ENCODE peak calls at places on chromosomes 11 and 22, in seven cellular contexts. One of them, this sample, is unnamed. For H3K36me3, the result is how much of the 10 kb centered on the place peaks cover.

GRCh38 chr11:70575396-70576060 is 177.2 kb downstream of the CTTN start:
- DNase-seq in tibial nerve: no peak
- DNase-seq in prostate gland: no peak
- DNase-seq in breast epithelium: no peak
- DNase-seq in IMR-90: no peak
- DNase-seq in heart left ventricle: no peak
- DNase-seq in sigmoid colon: peak
- DNase-seq in this sample: no peak

GRCh38 chr22:20180245-20180630 is 29.4 kb upstream of the CCDC188 start:
- DNase-seq in breast epithelium: no peak
- DNase-seq in IMR-90: no peak
- DNase-seq in prostate gland: no peak
- DNase-seq in heart left ventricle: no peak
- DNase-seq in sigmoid colon: no peak
- DNase-seq in tibial nerve: no peak
- DNase-seq in this sample: no peak

GRCh38 chr11:109237636-109238035 is 184.4 kb upstream of the C11orf87 start:
- DNase-seq in breast epithelium: no peak
- DNase-seq in sigmoid colon: no peak
- DNase-seq in heart left ventricle: no peak
- DNase-seq in IMR-90: no peak
- DNase-seq in tibial nerve: no peak
- DNase-seq in prostate gland: no peak
- DNase-seq in this sample: no peak

GRCh38 chr11:7034019-7034418 is 13.7 kb downstream of the NLRP14 start:
- DNase-seq in prostate gland: no peak
- DNase-seq in heart left ventricle: no peak
- DNase-seq in breast epithelium: no peak
- DNase-seq in tibial nerve: no peak
- DNase-seq in IMR-90: no peak
- DNase-seq in sigmoid colon: no peak
- DNase-seq in this sample: no peak

GRCh38 chr11:35717043-35717442 is 54.5 kb downstream of the TRIM44 start:
- DNase-seq in heart left ventricle: no peak
- DNase-seq in tibial nerve: no peak
- DNase-seq in prostate gland: no peak
- DNase-seq in IMR-90: no peak
- DNase-seq in breast epithelium: no peak
- DNase-seq in sigmoid colon: no peak
- DNase-seq in this sample: no peak

GRCh38 chr11:75338516-75339218 is 12.8 kb downstream of the ARRB1 start:
- DNase-seq in sigmoid colon: peak
- DNase-seq in prostate gland: no peak
- DNase-seq in heart left ventricle: peak
- DNase-seq in tibial nerve: no peak
- DNase-seq in breast epithelium: no peak
- DNase-seq in IMR-90: peak
- DNase-seq in this sample: no peak

GRCh38 chr11:66970808-66971442 is 4.2 kb upstream of the C11orf86 start:
- DNase-seq in IMR-90: peak
- DNase-seq in heart left ventricle: no peak
- DNase-seq in sigmoid colon: peak
- DNase-seq in prostate gland: no peak
- DNase-seq in breast epithelium: no peak
- DNase-seq in tibial nerve: peak
- DNase-seq in this sample: no peak

GRCh38 chr11:48052183-48053040 is 72.1 kb downstream of the PTPRJ start:
- DNase-seq in breast epithelium: peak
- DNase-seq in heart left ventricle: peak
- DNase-seq in prostate gland: peak
- DNase-seq in IMR-90: peak
- DNase-seq in sigmoid colon: no peak
- DNase-seq in tibial nerve: no peak
- DNase-seq in this sample: peak

GRCh38 chr11:19868281-19868821 is 155.7 kb downstream of the NAV2 start:
- DNase-seq in prostate gland: peak
- DNase-seq in sigmoid colon: peak
- DNase-seq in heart left ventricle: peak
- DNase-seq in IMR-90: peak
- DNase-seq in breast epithelium: peak
- DNase-seq in tibial nerve: peak
- DNase-seq in this sample: no peak

GRCh38 chr11:17790453-17790852 is 55.9 kb downstream of the KCNC1 start:
- DNase-seq in IMR-90: peak
- DNase-seq in sigmoid colon: no peak
- DNase-seq in tibial nerve: no peak
- DNase-seq in prostate gland: no peak
- DNase-seq in breast epithelium: no peak
- DNase-seq in heart left ventricle: no peak
- DNase-seq in this sample: no peak

GRCh38 chr11:122363306-122363705 is 247.3 kb upstream of the BLID start:
- DNase-seq in prostate gland: no peak
- DNase-seq in IMR-90: no peak
- DNase-seq in tibial nerve: no peak
- DNase-seq in heart left ventricle: no peak
- DNase-seq in sigmoid colon: no peak
- DNase-seq in breast epithelium: no peak
- DNase-seq in this sample: no peak

GRCh38 chr11:118907051-118907748 is 18.5 kb downstream of the BCL9L start:
- DNase-seq in sigmoid colon: peak
- DNase-seq in prostate gland: peak
- DNase-seq in IMR-90: peak
- DNase-seq in breast epithelium: peak
- DNase-seq in heart left ventricle: peak
- DNase-seq in tibial nerve: peak
- DNase-seq in this sample: peak

GRCh38 chr11:126246636-126247035 is 22.1 kb downstream of the SRPRA start:
- DNase-seq in breast epithelium: no peak
- DNase-seq in sigmoid colon: no peak
- DNase-seq in heart left ventricle: no peak
- DNase-seq in tibial nerve: no peak
- DNase-seq in IMR-90: peak
- DNase-seq in prostate gland: no peak
- DNase-seq in this sample: no peak

GRCh38 chr11:108733479-108734116 is 68.7 kb downstream of the DDX10 start:
- DNase-seq in prostate gland: no peak
- DNase-seq in tibial nerve: no peak
- DNase-seq in heart left ventricle: no peak
- DNase-seq in IMR-90: peak
- DNase-seq in sigmoid colon: no peak
- DNase-seq in breast epithelium: no peak
- DNase-seq in this sample: no peak

GRCh38 chr11:72001834-72002591 is 3.3 kb downstream of the IL18BP start:
- DNase-seq in IMR-90: no peak
- DNase-seq in prostate gland: no peak
- DNase-seq in heart left ventricle: no peak
- DNase-seq in tibial nerve: no peak
- DNase-seq in breast epithelium: peak
- DNase-seq in sigmoid colon: no peak
- DNase-seq in this sample: no peak

GRCh38 chr11:72004515-72005346 is 6.0 kb downstream of the IL18BP start:
- DNase-seq in IMR-90: no peak
- DNase-seq in prostate gland: no peak
- DNase-seq in sigmoid colon: no peak
- DNase-seq in tibial nerve: no peak
- DNase-seq in heart left ventricle: no peak
- DNase-seq in breast epithelium: peak
- DNase-seq in this sample: no peak

GRCh38 chr11:72005347-72006260 is 6.9 kb downstream of the IL18BP start:
- DNase-seq in prostate gland: no peak
- DNase-seq in heart left ventricle: no peak
- DNase-seq in IMR-90: no peak
- DNase-seq in sigmoid colon: peak
- DNase-seq in tibial nerve: no peak
- DNase-seq in breast epithelium: peak
- DNase-seq in this sample: no peak

GRCh38 chr11:72002841-72003775 is 4.4 kb downstream of the IL18BP start:
- DNase-seq in IMR-90: no peak
- DNase-seq in sigmoid colon: no peak
- DNase-seq in prostate gland: no peak
- DNase-seq in tibial nerve: no peak
- DNase-seq in heart left ventricle: no peak
- DNase-seq in breast epithelium: peak
- DNase-seq in this sample: no peak

GRCh38 chr11:72003776-72004171 is 5.1 kb downstream of the IL18BP start:
- DNase-seq in heart left ventricle: no peak
- DNase-seq in sigmoid colon: peak
- DNase-seq in prostate gland: no peak
- DNase-seq in IMR-90: no peak
- DNase-seq in breast epithelium: peak
- DNase-seq in tibial nerve: no peak
- DNase-seq in this sample: no peak
- H3K36me3 ChIP-seq in heart left ventricle: half or more
- H3K36me3 ChIP-seq in sigmoid colon: half or more
- H3K36me3 ChIP-seq in prostate gland: under half
- H3K36me3 ChIP-seq in IMR-90: half or more
- H3K36me3 ChIP-seq in breast epithelium: under half
- H3K36me3 ChIP-seq in tibial nerve: under half
- H3K36me3 ChIP-seq in this sample: half or more

DNA sequence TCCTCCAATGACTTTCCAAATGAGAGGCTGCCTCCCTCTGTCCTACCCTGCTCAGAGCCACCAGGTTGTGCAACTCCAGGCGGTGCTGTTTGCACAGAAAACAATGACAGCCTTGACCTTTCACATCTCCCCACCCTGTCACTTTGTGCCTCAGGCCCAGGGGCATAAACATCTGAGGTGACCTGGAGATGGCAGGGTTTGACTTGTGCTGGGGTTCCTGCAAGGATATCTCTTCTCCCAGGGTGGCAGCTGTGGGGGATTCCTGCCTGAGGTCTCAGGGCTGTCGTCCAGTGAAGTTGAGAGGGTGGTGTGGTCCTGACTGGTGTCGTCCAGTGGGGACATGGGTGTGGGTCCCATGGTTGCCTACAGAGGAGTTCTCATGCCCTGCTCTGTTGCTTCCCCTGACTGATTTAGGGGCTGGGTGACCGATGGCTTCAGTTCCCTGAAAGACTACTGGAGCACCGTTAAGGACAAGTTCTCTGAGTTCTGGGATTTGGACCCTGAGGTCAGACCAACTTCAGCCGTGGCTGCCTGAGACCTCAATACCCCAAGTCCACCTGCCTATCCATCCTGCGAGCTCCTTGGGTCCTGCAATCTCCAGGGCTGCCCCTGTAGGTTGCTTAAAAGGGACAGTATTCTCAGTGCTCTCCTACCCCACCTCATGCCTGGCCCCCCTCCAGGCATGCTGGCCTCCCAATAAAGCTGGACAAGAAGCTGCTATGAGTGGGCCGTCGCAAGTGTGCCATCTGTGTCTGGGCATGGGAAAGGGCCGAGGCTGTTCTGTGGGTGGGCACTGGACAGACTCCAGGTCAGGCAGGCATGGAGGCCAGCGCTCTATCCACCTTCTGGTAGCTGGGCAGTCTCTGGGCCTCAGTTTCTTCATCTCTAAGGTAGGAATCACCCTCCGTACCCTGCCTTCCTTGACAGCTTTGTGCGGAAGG is 2.9 kb downstream of the APOC3 start:
- DNase-seq in IMR-90: no peak
- DNase-seq in heart left ventricle: no peak
- DNase-seq in sigmoid colon: no peak
- DNase-seq in prostate gland: no peak
- DNase-seq in breast epithelium: no peak
- DNase-seq in tibial nerve: no peak
- DNase-seq in this sample: peak
- TF ChIP-seq POLR2A in IMR-90: no peak
- TF ChIP-seq POLR2A in heart left ventricle: no peak
- TF ChIP-seq POLR2A in sigmoid colon: no peak
- TF ChIP-seq POLR2A in prostate gland: no peak
- TF ChIP-seq POLR2A in breast epithelium: no peak
- TF ChIP-seq POLR2A in tibial nerve: no peak
- TF ChIP-seq POLR2A in this sample: no peak

GRCh38 chr11:58625086-58625485 is 2.6 kb downstream of the CNTF start:
- DNase-seq in tibial nerve: no peak
- DNase-seq in prostate gland: no peak
- DNase-seq in breast epithelium: no peak
- DNase-seq in heart left ventricle: no peak
- DNase-seq in sigmoid colon: no peak
- DNase-seq in IMR-90: peak
- DNase-seq in this sample: no peak

GRCh38 chr11:58618215-58618614 is 4.2 kb upstream of the CNTF start:
- DNase-seq in sigmoid colon: no peak
- DNase-seq in breast epithelium: no peak
- DNase-seq in tibial nerve: no peak
- DNase-seq in prostate gland: no peak
- DNase-seq in heart left ventricle: no peak
- DNase-seq in IMR-90: no peak
- DNase-seq in this sample: no peak

GRCh38 chr11:58622344-58622743 is at the start of gene CNTF:
- DNase-seq in heart left ventricle: no peak
- DNase-seq in sigmoid colon: no peak
- DNase-seq in prostate gland: no peak
- DNase-seq in IMR-90: peak
- DNase-seq in breast epithelium: no peak
- DNase-seq in tibial nerve: no peak
- DNase-seq in this sample: no peak

GRCh38 chr11:58625826-58626460 is 3.5 kb downstream of the CNTF start:
- DNase-seq in heart left ventricle: no peak
- DNase-seq in sigmoid colon: no peak
- DNase-seq in tibial nerve: no peak
- DNase-seq in breast epithelium: no peak
- DNase-seq in prostate gland: no peak
- DNase-seq in IMR-90: peak
- DNase-seq in this sample: no peak

GRCh38 chr11:58621586-58622262 is 741 bp upstream of the CNTF start:
- DNase-seq in heart left ventricle: no peak
- DNase-seq in prostate gland: no peak
- DNase-seq in IMR-90: no peak
- DNase-seq in breast epithelium: no peak
- DNase-seq in sigmoid colon: no peak
- DNase-seq in tibial nerve: no peak
- DNase-seq in this sample: no peak
- H3K36me3 ChIP-seq in heart left ventricle: half or more
- H3K36me3 ChIP-seq in prostate gland: under half
- H3K36me3 ChIP-seq in IMR-90: under half
- H3K36me3 ChIP-seq in breast epithelium: under half
- H3K36me3 ChIP-seq in sigmoid colon: under half
- H3K36me3 ChIP-seq in tibial nerve: under half
- H3K36me3 ChIP-seq in this sample: under half

DNA sequence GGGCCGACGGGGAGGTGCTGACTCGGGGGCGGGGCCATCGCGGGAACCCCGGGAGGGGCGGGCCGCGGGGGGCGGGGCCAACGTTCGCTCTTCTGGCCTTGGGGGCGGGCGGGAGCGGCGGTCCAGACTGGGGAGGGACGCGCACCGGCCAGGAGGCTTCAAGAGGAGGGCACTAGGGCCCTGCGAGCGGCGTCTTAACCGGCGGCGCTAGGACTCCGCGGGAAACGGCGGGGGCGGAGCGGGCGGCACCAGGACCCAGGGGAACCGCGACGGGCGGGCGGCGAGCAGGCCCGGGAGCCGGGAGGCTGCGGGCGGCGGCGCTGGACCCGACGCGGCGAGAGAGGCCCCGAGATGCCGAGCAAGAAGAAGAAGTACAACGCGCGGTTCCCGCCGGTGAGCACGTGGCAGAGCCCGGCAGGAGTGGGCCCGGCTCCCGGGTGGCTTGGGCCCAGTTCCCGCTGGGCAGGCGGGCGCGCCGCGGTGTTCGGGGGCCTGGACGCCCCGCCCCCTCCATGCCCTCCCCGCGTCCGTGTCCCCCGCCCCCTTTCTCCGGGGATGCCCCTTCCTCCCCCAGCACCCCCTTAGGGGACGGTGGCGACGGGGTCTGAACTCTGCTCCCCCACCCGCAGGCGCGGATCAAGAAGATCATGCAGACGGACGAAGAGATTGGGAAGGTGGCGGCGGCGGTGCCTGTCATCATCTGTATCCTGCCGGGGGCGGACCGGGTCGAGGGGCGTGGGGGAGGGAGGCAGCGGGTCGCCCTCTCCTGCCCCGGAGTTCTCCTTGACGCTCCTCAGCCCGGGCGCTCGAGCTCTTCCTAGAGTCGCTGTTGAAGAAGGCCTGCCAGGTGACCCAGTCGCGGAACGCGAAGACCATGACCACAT is at the start of gene DRAP1:
- DNase-seq in prostate gland: peak
- DNase-seq in sigmoid colon: peak
- DNase-seq in breast epithelium: peak
- DNase-seq in tibial nerve: peak
- DNase-seq in IMR-90: peak
- DNase-seq in heart left ventricle: peak
- DNase-seq in this sample: peak
- TF ChIP-seq POLR2A in prostate gland: peak
- TF ChIP-seq POLR2A in sigmoid colon: peak
- TF ChIP-seq POLR2A in breast epithelium: no peak
- TF ChIP-seq POLR2A in tibial nerve: no peak
- TF ChIP-seq POLR2A in IMR-90: peak
- TF ChIP-seq POLR2A in heart left ventricle: peak
- TF ChIP-seq POLR2A in this sample: peak

This sample was measured in body of pancreas.